ENCODE peak calls at places on chromosome 6, in nine cellular contexts. One of them, this sample, is unnamed.

GRCh38 chr6:48249071-48249470 is 138.1 kb upstream of the PTCHD4 start:
- DNase-seq in ovary: no peak
- DNase-seq in A549: no peak
- DNase-seq in sigmoid colon: no peak
- DNase-seq in HepG2: no peak
- DNase-seq in GM12878: no peak
- DNase-seq in stomach: no peak
- DNase-seq in esophagus muscularis mucosa: no peak
- DNase-seq in suprapubic skin: no peak
- DNase-seq in this sample: no peak

GRCh38 chr6:154800338-154800737 is 67.1 kb downstream of the SCAF8 start:
- DNase-seq in ovary: no peak
- DNase-seq in A549: no peak
- DNase-seq in sigmoid colon: no peak
- DNase-seq in HepG2: no peak
- DNase-seq in GM12878: no peak
- DNase-seq in stomach: no peak
- DNase-seq in esophagus muscularis mucosa: no peak
- DNase-seq in suprapubic skin: no peak
- DNase-seq in this sample: no peak

GRCh38 chr6:48714286-48715049 is 603.5 kb upstream of the PTCHD4 start:
- DNase-seq in ovary: no peak
- DNase-seq in A549: no peak
- DNase-seq in sigmoid colon: no peak
- DNase-seq in HepG2: no peak
- DNase-seq in GM12878: no peak
- DNase-seq in stomach: no peak
- DNase-seq in esophagus muscularis mucosa: no peak
- DNase-seq in suprapubic skin: no peak
- DNase-seq in this sample: no peak

GRCh38 chr6:22556298-22556697 is 13.1 kb upstream of the HDGFL1 start:
- DNase-seq in ovary: no peak
- DNase-seq in A549: no peak
- DNase-seq in sigmoid colon: no peak
- DNase-seq in HepG2: no peak
- DNase-seq in GM12878: no peak
- DNase-seq in stomach: no peak
- DNase-seq in esophagus muscularis mucosa: no peak
- DNase-seq in suprapubic skin: no peak
- DNase-seq in this sample: no peak

GRCh38 chr6:119052292-119052889 is 26.1 kb downstream of the FAM184A start:
- DNase-seq in ovary: no peak
- DNase-seq in A549: no peak
- DNase-seq in sigmoid colon: no peak
- DNase-seq in HepG2: no peak
- DNase-seq in GM12878: no peak
- DNase-seq in stomach: no peak
- DNase-seq in esophagus muscularis mucosa: no peak
- DNase-seq in suprapubic skin: no peak
- DNase-seq in this sample: no peak

GRCh38 chr6:49892280-49892679 is 25.9 kb upstream of the CRISP1 start:
- DNase-seq in ovary: no peak
- DNase-seq in A549: no peak
- DNase-seq in sigmoid colon: no peak
- DNase-seq in HepG2: no peak
- DNase-seq in GM12878: no peak
- DNase-seq in stomach: no peak
- DNase-seq in esophagus muscularis mucosa: no peak
- DNase-seq in suprapubic skin: no peak
- DNase-seq in this sample: no peak

GRCh38 chr6:44831002-44831610 is 443.6 kb downstream of the CDC5L start:
- DNase-seq in ovary: no peak
- DNase-seq in A549: no peak
- DNase-seq in sigmoid colon: no peak
- DNase-seq in HepG2: no peak
- DNase-seq in GM12878: no peak
- DNase-seq in stomach: no peak
- DNase-seq in esophagus muscularis mucosa: no peak
- DNase-seq in suprapubic skin: no peak
- DNase-seq in this sample: no peak

GRCh38 chr6:32092760-32093497 is 16.2 kb downstream of the TNXB start:
- DNase-seq in ovary: peak; percentile 56
- DNase-seq in A549: peak; percentile 34
- DNase-seq in sigmoid colon: peak; percentile 77
- DNase-seq in HepG2: no peak
- DNase-seq in GM12878: no peak
- DNase-seq in stomach: no peak
- DNase-seq in esophagus muscularis mucosa: no peak
- DNase-seq in suprapubic skin: no peak
- DNase-seq in this sample: no peak

GRCh38 chr6:109945091-109945490 is 33.0 kb upstream of the GPR6 start:
- DNase-seq in ovary: no peak
- DNase-seq in A549: no peak
- DNase-seq in sigmoid colon: no peak
- DNase-seq in HepG2: no peak
- DNase-seq in GM12878: no peak
- DNase-seq in stomach: no peak
- DNase-seq in esophagus muscularis mucosa: no peak
- DNase-seq in suprapubic skin: no peak
- DNase-seq in this sample: no peak

GRCh38 chr6:81643156-81643555 is 109.3 kb downstream of the TENT5A start:
- DNase-seq in ovary: no peak
- DNase-seq in A549: no peak
- DNase-seq in sigmoid colon: no peak
- DNase-seq in HepG2: no peak
- DNase-seq in GM12878: no peak
- DNase-seq in stomach: no peak
- DNase-seq in esophagus muscularis mucosa: no peak
- DNase-seq in suprapubic skin: no peak
- DNase-seq in this sample: no peak

GRCh38 chr6:14676977-14677781 is 559.6 kb downstream of the CD83 start:
- DNase-seq in ovary: no peak
- DNase-seq in A549: no peak
- DNase-seq in sigmoid colon: no peak
- DNase-seq in HepG2: no peak
- DNase-seq in GM12878: no peak
- DNase-seq in stomach: no peak
- DNase-seq in esophagus muscularis mucosa: no peak
- DNase-seq in suprapubic skin: no peak
- DNase-seq in this sample: no peak

GRCh38 chr6:130425532-130425931 is 59.7 kb downstream of the TMEM200A start:
- DNase-seq in ovary: no peak
- DNase-seq in A549: no peak
- DNase-seq in sigmoid colon: no peak
- DNase-seq in HepG2: no peak
- DNase-seq in GM12878: no peak
- DNase-seq in stomach: no peak
- DNase-seq in esophagus muscularis mucosa: no peak
- DNase-seq in suprapubic skin: no peak
- DNase-seq in this sample: no peak

GRCh38 chr6:8086755-8087306 is 15.5 kb downstream of the EEF1E1 start:
- DNase-seq in ovary: no peak
- DNase-seq in A549: no peak
- DNase-seq in sigmoid colon: no peak
- DNase-seq in HepG2: no peak
- DNase-seq in GM12878: no peak
- DNase-seq in stomach: no peak
- DNase-seq in esophagus muscularis mucosa: no peak
- DNase-seq in suprapubic skin: no peak
- DNase-seq in this sample: no peak

DNA sequence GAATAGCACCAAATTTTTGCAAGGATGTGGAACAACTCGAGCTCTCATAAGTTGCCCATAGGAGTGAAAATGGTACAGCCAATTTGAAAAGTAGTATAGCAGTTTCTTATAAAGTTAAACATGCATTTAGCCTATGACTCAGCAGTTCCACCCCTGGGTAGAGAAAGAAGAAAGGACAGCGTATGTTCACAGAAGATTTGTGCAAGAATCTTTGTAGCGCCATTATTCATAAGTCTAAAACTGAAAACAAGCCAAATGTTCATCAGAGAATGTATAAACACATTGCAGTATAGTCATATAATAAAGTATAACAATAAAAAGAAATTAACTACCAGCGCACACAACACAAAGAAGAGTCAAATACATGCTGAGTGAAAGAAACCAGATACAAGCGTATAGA is 293.9 kb downstream of the SAMD5 start:
- DNase-seq in ovary: no peak
- DNase-seq in A549: no peak
- DNase-seq in sigmoid colon: no peak
- DNase-seq in HepG2: no peak
- DNase-seq in GM12878: no peak
- DNase-seq in stomach: no peak
- DNase-seq in esophagus muscularis mucosa: no peak
- DNase-seq in suprapubic skin: no peak
- DNase-seq in this sample: no peak
- H3K4me1 ChIP-seq in ovary: no peaks in the 10 kb centered on the region
- H3K4me1 ChIP-seq in A549: no peaks in the 10 kb centered on the region
- H3K4me1 ChIP-seq in sigmoid colon: no peaks in the 10 kb centered on the region
- H3K4me1 ChIP-seq in HepG2: peaks cover 31% of the 10 kb centered on the region
- H3K4me1 ChIP-seq in GM12878: no peaks in the 10 kb centered on the region
- H3K4me1 ChIP-seq in stomach: no peaks in the 10 kb centered on the region
- H3K4me1 ChIP-seq in esophagus muscularis mucosa: no peaks in the 10 kb centered on the region
- H3K4me1 ChIP-seq in suprapubic skin: no peaks in the 10 kb centered on the region
- H3K4me1 ChIP-seq in this sample: no peaks in the 10 kb centered on the region

GRCh38 chr6:26043389-26044139 is 43.7 kb upstream of the HFE start:
- DNase-seq in ovary: peak; percentile 79
- DNase-seq in A549: peak; percentile 91
- DNase-seq in sigmoid colon: peak; percentile 93
- DNase-seq in HepG2: peak; percentile 99
- DNase-seq in GM12878: peak; percentile 96
- DNase-seq in stomach: peak; percentile 76
- DNase-seq in esophagus muscularis mucosa: peak; percentile 95
- DNase-seq in suprapubic skin: peak; percentile 88
- DNase-seq in this sample: peak; percentile 90
- TF ChIP-seq EP300 in ovary: no peak
- TF ChIP-seq EP300 in A549: no peak
- TF ChIP-seq EP300 in sigmoid colon: no peak
- TF ChIP-seq EP300 in HepG2: peak; percentile 13
- TF ChIP-seq EP300 in GM12878: peak; percentile 24
- TF ChIP-seq EP300 in stomach: no peak
- TF ChIP-seq EP300 in esophagus muscularis mucosa: no peak
- TF ChIP-seq EP300 in suprapubic skin: no peak
- TF ChIP-seq EP300 in this sample: no peak

GRCh38 chr6:53240139-53240538 is 91.5 kb upstream of the GCM1 start:
- DNase-seq in ovary: no peak
- DNase-seq in A549: no peak
- DNase-seq in sigmoid colon: no peak
- DNase-seq in HepG2: no peak
- DNase-seq in GM12878: no peak
- DNase-seq in stomach: no peak
- DNase-seq in esophagus muscularis mucosa: no peak
- DNase-seq in suprapubic skin: no peak
- DNase-seq in this sample: no peak

GRCh38 chr6:53244532-53244931 is 95.9 kb upstream of the GCM1 start:
- DNase-seq in ovary: no peak
- DNase-seq in A549: no peak
- DNase-seq in sigmoid colon: no peak
- DNase-seq in HepG2: no peak
- DNase-seq in GM12878: no peak
- DNase-seq in stomach: no peak
- DNase-seq in esophagus muscularis mucosa: no peak
- DNase-seq in suprapubic skin: no peak
- DNase-seq in this sample: no peak

GRCh38 chr6:53239526-53239925 is 90.9 kb upstream of the GCM1 start:
- DNase-seq in ovary: no peak
- DNase-seq in A549: no peak
- DNase-seq in sigmoid colon: no peak
- DNase-seq in HepG2: no peak
- DNase-seq in GM12878: no peak
- DNase-seq in stomach: no peak
- DNase-seq in esophagus muscularis mucosa: no peak
- DNase-seq in suprapubic skin: no peak
- DNase-seq in this sample: no peak

GRCh38 chr6:53240763-53241162 is 92.1 kb upstream of the GCM1 start:
- DNase-seq in ovary: no peak
- DNase-seq in A549: no peak
- DNase-seq in sigmoid colon: no peak
- DNase-seq in HepG2: no peak
- DNase-seq in GM12878: no peak
- DNase-seq in stomach: no peak
- DNase-seq in esophagus muscularis mucosa: no peak
- DNase-seq in suprapubic skin: no peak
- DNase-seq in this sample: no peak

DNA sequence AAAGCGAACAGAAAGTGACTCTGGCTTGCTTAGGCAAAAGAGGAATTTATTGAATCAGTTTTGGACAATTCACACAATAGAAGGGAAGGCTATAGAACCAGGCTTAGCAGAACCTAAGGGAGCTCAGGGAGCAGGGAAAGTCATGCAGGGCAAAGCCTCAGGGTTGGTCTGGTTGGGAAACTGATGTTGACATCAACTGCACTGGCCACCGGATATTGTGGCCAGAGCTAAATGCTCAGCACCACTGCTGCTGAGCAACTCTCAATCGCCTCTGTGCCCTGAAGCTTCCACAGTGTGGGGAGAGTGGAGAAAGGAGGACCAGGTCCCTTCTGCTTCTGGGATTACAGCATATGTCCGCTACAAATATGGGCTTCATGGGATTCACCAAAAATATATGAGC is 93.3 kb upstream of the GCM1 start:
- DNase-seq in ovary: no peak
- DNase-seq in A549: no peak
- DNase-seq in sigmoid colon: no peak
- DNase-seq in HepG2: no peak
- DNase-seq in GM12878: no peak
- DNase-seq in stomach: no peak
- DNase-seq in esophagus muscularis mucosa: no peak
- DNase-seq in suprapubic skin: no peak
- DNase-seq in this sample: no peak
- H3K4me1 ChIP-seq in ovary: no peaks in the 10 kb centered on the region
- H3K4me1 ChIP-seq in A549: no peaks in the 10 kb centered on the region
- H3K4me1 ChIP-seq in sigmoid colon: no peaks in the 10 kb centered on the region
- H3K4me1 ChIP-seq in HepG2: no peaks in the 10 kb centered on the region
- H3K4me1 ChIP-seq in GM12878: peaks cover 38% of the 10 kb centered on the region
- H3K4me1 ChIP-seq in stomach: no peaks in the 10 kb centered on the region
- H3K4me1 ChIP-seq in esophagus muscularis mucosa: no peaks in the 10 kb centered on the region
- H3K4me1 ChIP-seq in suprapubic skin: no peaks in the 10 kb centered on the region
- H3K4me1 ChIP-seq in this sample: no peaks in the 10 kb centered on the region

DNA sequence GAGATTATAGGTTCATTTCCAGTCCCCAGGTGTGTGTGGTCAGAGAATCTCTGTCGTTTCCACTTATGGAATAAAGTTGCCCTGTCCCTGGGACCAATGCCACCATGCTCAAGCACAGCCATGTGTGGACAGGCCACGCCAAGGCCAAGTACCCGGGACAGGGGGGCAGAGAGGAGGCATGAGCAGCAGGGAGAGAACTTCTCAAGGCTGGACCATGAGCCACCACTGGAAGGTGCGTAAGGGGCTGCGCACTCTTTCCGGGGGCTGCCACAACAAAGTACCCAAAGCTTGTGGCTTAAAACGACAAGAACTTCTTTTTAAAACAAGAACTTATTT is 209.2 kb upstream of the KCNQ5 start:
- DNase-seq in ovary: no peak
- DNase-seq in A549: no peak
- DNase-seq in sigmoid colon: no peak
- DNase-seq in HepG2: no peak
- DNase-seq in GM12878: no peak
- DNase-seq in stomach: no peak
- DNase-seq in esophagus muscularis mucosa: no peak
- DNase-seq in suprapubic skin: no peak
- DNase-seq in this sample: no peak
- TF ChIP-seq EP300 in ovary: no peak
- TF ChIP-seq EP300 in A549: no peak
- TF ChIP-seq EP300 in sigmoid colon: no peak
- TF ChIP-seq EP300 in HepG2: no peak
- TF ChIP-seq EP300 in GM12878: no peak
- TF ChIP-seq EP300 in stomach: no peak
- TF ChIP-seq EP300 in esophagus muscularis mucosa: no peak
- TF ChIP-seq EP300 in suprapubic skin: no peak
- TF ChIP-seq EP300 in this sample: no peak

This sample was measured in tibial nerve.